ENCODE peak calls at places on chromosome 22, in four cellular contexts. Q is stimulated activated CD4-positive, alpha-beta T cell treated with anti-CD3 and anti-CD28 coated beads, Interleukin-1b, Interleukin-23, amount 100 ng/mL, for 1 hour; V is colonic mucosa; T is EH. B is an unnamed sample.

GRCh38 chr22:28244760-28245159 is 325.7 kb upstream of the PITPNB start:
- DNase-seq in T (no peak), V (no peak), Q (no peak), B (no peak)

GRCh38 chr22:26259510-26259909 is 90.2 kb downstream of the SEZ6L start:
- DNase-seq in V (no peak), Q (no peak), T (peak), B (no peak)

GRCh38 chr22:36326178-36327161 is 61.3 kb downstream of the MYH9 start:
- DNase-seq in V (no peak), T (no peak), Q (no peak), B (no peak)

GRCh38 chr22:20566420-20567260 is 59.2 kb downstream of the MED15 start:
- DNase-seq in V (no peak), T (peak), Q (peak), B (no peak)

GRCh38 chr22:19451570-19451969 is 4.1 kb upstream of the C22orf39 start:
- DNase-seq in T (no peak), Q (no peak), V (no peak), B (no peak)

GRCh38 chr22:46660604-46661201 is 40.5 kb downstream of the GRAMD4 start:
- DNase-seq in V (peak), T (no peak), Q (no peak), B (no peak)

GRCh38 chr22:45563362-45564040 is 60.8 kb downstream of the FBLN1 start:
- DNase-seq in T (no peak), V (no peak), Q (no peak), B (no peak)

GRCh38 chr22:44089717-44090570 is 65.8 kb downstream of the PARVB start:
- DNase-seq in Q (no peak), V (no peak), T (no peak), B (no peak)

GRCh38 chr22:50674127-50674493 is 1.5 kb downstream of the SHANK3 start:
- DNase-seq in V (no peak), T (no peak), Q (no peak), B (no peak)

GRCh38 chr22:17804331-17805080 is 30.2 kb upstream of the BID start:
- DNase-seq in Q (no peak), V (no peak), T (no peak), B (no peak)

GRCh38 chr22:24133187-24133965 is 47.9 kb upstream of the SUSD2 start:
- DNase-seq in T (peak), V (no peak), Q (no peak), B (no peak)

GRCh38 chr22:27850000-27850465 is 48.5 kb upstream of the MN1 start:
- DNase-seq in V (no peak), Q (no peak), T (no peak), B (no peak)

GRCh38 chr22:26852176-26852575 is 194.8 kb downstream of the MIAT start:
- DNase-seq in Q (no peak), V (no peak), T (no peak), B (no peak)

GRCh38 chr22:41576877-41577276 is 12.8 kb downstream of the PMM1 start:
- DNase-seq in V (peak), T (peak), Q (no peak), B (no peak)

GRCh38 chr22:37171662-37172061 is 16.4 kb downstream of the C1QTNF6 start:
- DNase-seq in Q (no peak), V (no peak), T (peak), B (no peak)

GRCh38 chr22:38202437-38203089 is 769 bp downstream of the MAFF start:
- DNase-seq in V (peak), Q (no peak), T (peak), B (no peak)